ENCODE peak calls at places on chromosomes 11 and 22, in five cellular contexts. C, Y, P, W and J are unnamed samples. For H3K4me1 and H3K9me3, the result is how much of the 10 kb centered on the place peaks cover.

GRCh38 chr11:108466405-108466804 is 924 bp downstream of the C11orf65 start:
- DNase-seq in Y (no peak), W (no peak), C (no peak), P (no peak), J (no peak)

GRCh38 chr11:27209562-27210005 is 153.4 kb downstream of the CCDC34 start:
- DNase-seq in Y (no peak), C (peak), W (peak), P (no peak), J (peak)

GRCh38 chr11:121967131-121967689 is 148.8 kb downstream of the BLID start:
- DNase-seq in Y (no peak), W (no peak), P (no peak), C (no peak), J (no peak)

GRCh38 chr22:37109242-37109917 is at the start of gene TMPRSS6:
- DNase-seq in C (no peak), Y (peak), P (no peak), W (no peak), J (no peak)

GRCh38 chr22:30948930-30949342 is 19.6 kb downstream of the MORC2 start:
- DNase-seq in Y (no peak), C (no peak), P (no peak), W (no peak), J (no peak)

GRCh38 chr22:41833369-41834004 is 582 bp downstream of the SREBF2 start:
- DNase-seq in Y (peak), P (no peak), C (peak), W (no peak), J (peak)

GRCh38 chr22:37121887-37122591 is 12.5 kb upstream of the TMPRSS6 start:
- DNase-seq in P (no peak), W (peak), Y (peak), C (no peak), J (no peak)

GRCh38 chr11:10387209-10388083 is 67.6 kb upstream of the AMPD3 start:
- DNase-seq in C (no peak), P (peak), W (peak), Y (no peak), J (peak)

GRCh38 chr11:58286249-58286648 is 18.2 kb upstream of the OR10W1 start:
- DNase-seq in W (peak), Y (no peak), P (no peak), C (no peak), J (no peak)

GRCh38 chr11:48078661-48079060 is 98.3 kb downstream of the PTPRJ start:
- DNase-seq in Y (no peak), P (no peak), W (no peak), C (no peak), J (no peak)

GRCh38 chr22:20977516-20978170 is 4.5 kb upstream of the LZTR1 start:
- DNase-seq in W (no peak), P (no peak), Y (no peak), C (no peak), J (no peak)
- H3K4me1 ChIP-seq in W (under half), P (under half), Y (under half), C (under half), J (under half)

DNA sequence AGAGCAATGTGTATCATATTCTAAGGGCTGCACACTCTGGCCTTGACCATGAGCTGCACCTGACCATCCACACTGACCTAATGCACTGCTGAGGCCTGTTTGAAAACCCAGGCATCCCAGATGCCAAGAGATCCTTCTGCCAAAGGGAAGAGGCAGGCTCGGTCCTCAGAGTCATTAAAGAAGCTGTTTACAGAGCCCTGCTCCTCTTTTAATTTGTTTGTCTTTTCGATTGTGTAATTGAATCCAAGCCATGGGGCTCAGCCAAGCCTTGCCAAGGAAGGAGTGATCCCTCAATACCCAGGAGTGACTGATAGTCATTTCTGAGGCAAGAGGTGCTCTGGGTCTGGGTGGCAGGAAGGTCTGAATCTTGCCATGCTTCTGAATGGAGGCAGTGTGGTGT is 94.5 kb upstream of the ISX start:
- DNase-seq in P (no peak), W (no peak), Y (no peak), C (no peak), J (no peak)
- H3K9me3 ChIP-seq in P (under half), W (under half), Y (under half), C (under half), J (under half)

GRCh38 chr11:34162507-34162848 is 57.0 kb downstream of the NAT10 start:
- DNase-seq in W (no peak), C (no peak), P (no peak), Y (no peak), J (no peak)

GRCh38 chr11:34160049-34160721 is 54.8 kb downstream of the NAT10 start:
- DNase-seq in W (peak), P (no peak), Y (no peak), C (peak), J (no peak)

GRCh38 chr11:34161812-34162506 is 56.5 kb downstream of the NAT10 start:
- DNase-seq in Y (no peak), P (no peak), W (peak), C (no peak), J (no peak)

GRCh38 chr11:34160791-34161190 is 55.4 kb downstream of the NAT10 start:
- DNase-seq in P (no peak), C (no peak), W (no peak), Y (no peak), J (no peak)

DNA sequence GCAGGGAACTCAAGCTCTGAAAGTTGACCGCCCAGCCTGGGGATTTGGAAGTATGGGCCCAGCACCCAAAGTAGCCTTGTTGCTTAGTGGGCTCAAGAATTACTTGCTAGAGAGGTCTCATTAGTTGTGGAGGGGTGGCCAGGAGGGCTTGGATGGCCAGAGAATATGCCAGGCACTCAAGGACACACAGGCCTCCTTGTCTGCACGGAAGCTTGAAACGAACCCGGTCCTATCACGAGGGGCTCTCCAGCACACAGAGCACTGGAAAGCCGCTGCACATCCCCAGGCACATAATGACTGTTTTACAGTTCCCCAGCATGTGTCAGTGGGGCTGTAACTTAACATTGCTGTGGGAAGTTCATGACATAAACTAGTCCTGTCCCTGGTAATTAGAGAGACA is 55.9 kb downstream of the NAT10 start:
- DNase-seq in Y (no peak), P (no peak), C (no peak), W (no peak), J (no peak)
- H3K4me1 ChIP-seq in Y (under half), P (under half), C (under half), W (under half), J (under half)

GRCh38 chr22:47308886-47309285 is 546.4 kb downstream of the TBC1D22A start:
- DNase-seq in Y (no peak), C (no peak), W (no peak), P (peak), J (no peak)
- H3K9me3 ChIP-seq in Y (under half), C (under half), W (under half), P (under half), J (under half)

GRCh38 chr11:116605543-116605942 is 167.2 kb downstream of the BUD13 start:
- DNase-seq in P (no peak), Y (peak), W (peak), C (no peak), J (no peak)

GRCh38 chr11:116603783-116604323 is 168.9 kb downstream of the BUD13 start:
- DNase-seq in P (no peak), W (no peak), C (no peak), Y (no peak), J (no peak)

GRCh38 chr11:116600930-116601329 is 171.9 kb downstream of the BUD13 start:
- DNase-seq in C (no peak), W (no peak), Y (no peak), P (no peak), J (no peak)

GRCh38 chr11:116601734-116602636 is 170.8 kb downstream of the BUD13 start:
- DNase-seq in C (no peak), Y (no peak), P (no peak), W (peak), J (no peak)

DNA sequence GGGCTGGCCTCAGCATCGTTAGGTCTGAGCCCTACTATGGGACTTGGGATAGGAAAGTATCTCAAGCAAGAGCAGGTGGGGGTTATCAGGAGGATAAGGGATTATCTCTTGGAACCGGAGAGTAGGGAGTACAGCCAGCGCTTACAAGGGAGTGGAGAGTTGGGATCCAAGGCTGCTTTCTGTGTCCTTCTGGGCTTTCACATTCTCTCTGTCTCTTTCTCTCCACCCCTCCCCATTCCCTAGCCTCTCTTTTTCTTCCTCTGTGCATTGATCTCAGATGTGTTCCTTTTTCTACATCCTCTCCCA is 170.2 kb downstream of the BUD13 start:
- DNase-seq in W (no peak), P (no peak), Y (no peak), C (no peak), J (no peak)
- H3K4me1 ChIP-seq in W (under half), P (under half), Y (under half), C (under half), J (under half)

DNA sequence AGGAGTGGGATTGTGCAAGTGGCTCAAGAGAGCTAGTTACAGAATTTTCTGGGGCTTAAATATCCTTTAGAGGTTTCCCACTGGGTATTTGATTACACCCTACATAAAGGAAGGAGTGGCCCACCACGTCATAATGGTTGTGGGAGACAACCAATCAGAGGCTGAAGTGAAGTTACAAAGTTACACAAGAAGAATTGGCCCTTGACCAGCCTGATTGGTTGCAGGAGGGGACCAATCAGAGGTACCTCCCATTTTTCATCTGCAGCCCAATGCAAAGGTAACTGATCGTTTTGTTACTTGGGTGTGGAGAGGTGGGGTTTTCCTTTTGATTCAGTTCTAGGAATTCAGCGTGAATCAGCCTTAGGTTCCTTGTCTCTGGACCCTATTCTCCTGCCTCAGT is 430.5 kb upstream of the FAT3 start:
- DNase-seq in W (no peak), P (no peak), C (no peak), Y (no peak), J (no peak)
- H3K9me3 ChIP-seq in W (under half), P (under half), C (under half), Y (under half), J (under half)

GRCh38 chr11:68213135-68213515 is at the start of gene KMT5B:
- DNase-seq in Y (peak), P (no peak), W (no peak), C (peak), J (no peak)
- H3K4me1 ChIP-seq in Y (half or more), P (half or more), W (under half), C (under half), J (under half)

GRCh38 chr11:68480193-68480592 is 19.6 kb downstream of the PPP6R3 start:
- DNase-seq in P (no peak), W (no peak), C (no peak), Y (no peak), J (no peak)

GRCh38 chr11:68479390-68479789 is 18.8 kb downstream of the PPP6R3 start:
- DNase-seq in P (no peak), W (no peak), Y (no peak), C (no peak), J (no peak)

GRCh38 chr11:68480855-68481510 is 20.4 kb downstream of the PPP6R3 start:
- DNase-seq in C (no peak), P (no peak), Y (no peak), W (no peak), J (no peak)

GRCh38 chr11:68481579-68482240 is 21.2 kb downstream of the PPP6R3 start:
- DNase-seq in W (no peak), Y (no peak), P (no peak), C (no peak), J (no peak)
- H3K9me3 ChIP-seq in W (under half), Y (under half), P (under half), C (under half), J (under half)

GRCh38 chr11:78199653-78200015 is 10.9 kb downstream of the USP35 start:
- DNase-seq in W (no peak), C (no peak), Y (no peak), P (no peak), J (no peak)

GRCh38 chr11:78199015-78199652 is 10.4 kb downstream of the USP35 start:
- DNase-seq in C (no peak), W (no peak), Y (no peak), P (no peak), J (no peak)

GRCh38 chr11:78201096-78201495 is 12.4 kb downstream of the USP35 start:
- DNase-seq in Y (no peak), C (no peak), P (no peak), W (no peak), J (no peak)

GRCh38 chr11:78200061-78200460 is 11.3 kb downstream of the USP35 start:
- DNase-seq in C (no peak), W (no peak), P (no peak), Y (no peak), J (no peak)

DNA sequence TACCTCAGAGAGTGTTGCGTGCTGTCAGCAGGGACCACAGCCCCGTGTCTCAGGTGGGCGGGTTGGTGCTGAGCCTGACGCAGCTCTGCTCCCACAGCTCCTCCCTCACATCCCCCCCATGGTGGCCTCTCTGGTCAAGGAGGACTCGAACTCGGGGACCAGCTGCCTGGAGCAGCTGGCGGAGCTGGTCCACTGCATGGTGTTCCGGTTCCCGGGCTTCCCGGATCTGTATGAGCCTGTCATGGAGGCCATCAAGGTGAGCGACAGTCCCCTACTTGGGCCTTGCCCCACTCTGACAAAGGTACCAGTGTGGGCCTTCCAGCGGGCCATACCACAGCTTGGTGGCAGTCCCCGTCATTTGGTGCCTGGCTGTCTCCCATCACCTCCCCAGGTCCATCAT is 11.8 kb downstream of the USP35 start:
- DNase-seq in Y (no peak), C (no peak), P (no peak), W (no peak), J (no peak)
- H3K4me1 ChIP-seq in Y (under half), C (under half), P (under half), W (under half), J (under half)